ENCODE peak calls at places on chromosomes 12 and 14, in five cellular contexts. H is AG04450, U is tibial artery, R is colonic mucosa, K is body of pancreas. P is an unnamed sample.

GRCh38 chr12:15584366-15585041 is 204.7 kb downstream of the EPS8 start:
- DNase-seq in H (no peak), U (no peak), R (peak; percentile 53), K (peak; percentile 45), P (no peak)

GRCh38 chr12:124979568-124979967 is 9.4 kb downstream of the DHX37 start:
- DNase-seq in H (no peak), U (no peak), R (no peak), K (no peak), P (no peak)

GRCh38 chr14:53670701-53671100 is 285.9 kb downstream of the BMP4 start:
- DNase-seq in H (peak; percentile 21), U (no peak), R (no peak), K (peak; percentile 6), P (no peak)

GRCh38 chr12:26172478-26172877 is 22.9 kb upstream of the SSPN start:
- DNase-seq in H (no peak), U (no peak), R (no peak), K (no peak), P (no peak)

GRCh38 chr12:1797011-1797901 is 23.1 kb upstream of the LRTM2 start:
- DNase-seq in H (no peak), U (peak; percentile 74), R (peak; percentile 73), K (peak; percentile 47), P (no peak)

GRCh38 chr12:132309162-132310086 is 20.0 kb downstream of the GALNT9 start:
- DNase-seq in H (no peak), U (no peak), R (no peak), K (no peak), P (no peak)

GRCh38 chr14:74501135-74501614 is 7.6 kb downstream of the ISCA2 start:
- DNase-seq in H (peak; percentile 51), U (peak; percentile 83), R (peak; percentile 32), K (peak; percentile 79), P (peak; percentile 58)

GRCh38 chr12:65765436-65765813 is 58.9 kb upstream of the HMGA2 start:
- DNase-seq in H (no peak), U (no peak), R (no peak), K (no peak), P (no peak)

GRCh38 chr14:33880330-33880729 is 70.5 kb downstream of the EGLN3 start:
- DNase-seq in H (no peak), U (no peak), R (no peak), K (no peak), P (no peak)

GRCh38 chr14:94066089-94066676 is 14.8 kb downstream of the DDX24 start:
- DNase-seq in H (no peak), U (no peak), R (peak; percentile 84), K (peak; percentile 70), P (no peak)

GRCh38 chr12:18898469-18898868 is 160.6 kb downstream of the CAPZA3 start:
- DNase-seq in H (no peak), U (no peak), R (no peak), K (no peak), P (no peak)

GRCh38 chr12:6788972-6789905 is at the start of gene CD4:
- DNase-seq in H (no peak), U (peak; percentile 78), R (peak; percentile 56), K (peak; percentile 75), P (no peak)

GRCh38 chr14:35299708-35300107 is 7.5 kb downstream of the PSMA6 start:
- DNase-seq in H (no peak), U (no peak), R (no peak), K (no peak), P (no peak)

GRCh38 chr14:76672123-76672522 is 89.1 kb upstream of the VASH1 start:
- DNase-seq in H (no peak), U (no peak), R (no peak), K (no peak), P (no peak)

GRCh38 chr14:59630281-59630963 is 53.8 kb upstream of the CCDC175 start:
- DNase-seq in H (no peak), U (peak; percentile 79), R (no peak), K (peak; percentile 4), P (no peak)

GRCh38 chr14:31283153-31283552 is 75.6 kb upstream of the HECTD1 start:
- DNase-seq in H (no peak), U (no peak), R (no peak), K (no peak), P (no peak)

GRCh38 chr14:23528555-23528954 is 23.0 kb downstream of the ZFHX2 start:
- DNase-seq in H (no peak), U (no peak), R (no peak), K (no peak), P (no peak)

GRCh38 chr12:4379410-4379809 is at the start of gene FGF23:
- DNase-seq in H (no peak), U (no peak), R (no peak), K (no peak), P (peak; percentile 60)

GRCh38 chr14:88983755-88984154 is 159.3 kb downstream of the TTC8 start:
- DNase-seq in H (peak; percentile 87), U (no peak), R (no peak), K (no peak), P (no peak)

GRCh38 chr12:61272441-61272840 is 987.8 kb upstream of the USP15 start:
- DNase-seq in H (no peak), U (no peak), R (no peak), K (no peak), P (no peak)

GRCh38 chr12:2678416-2678815 is 116.4 kb upstream of the FKBP4 start:
- DNase-seq in H (no peak), U (no peak), R (no peak), K (no peak), P (no peak)

GRCh38 chr14:65604946-65605345 is 192.4 kb downstream of the FUT8 start:
- DNase-seq in H (no peak), U (no peak), R (no peak), K (no peak), P (no peak)

GRCh38 chr12:44972746-44973421 is 78.0 kb downstream of the DBX2 start:
- DNase-seq in H (no peak), U (no peak), R (no peak), K (no peak), P (peak; percentile 45)

GRCh38 chr14:69886843-69887242 is 7.6 kb downstream of the SMOC1 start:
- DNase-seq in H (no peak), U (no peak), R (no peak), K (no peak), P (no peak)

GRCh38 chr12:9730591-9730990 is 2.3 kb downstream of the CLECL1 start:
- DNase-seq in H (no peak), U (no peak), R (no peak), K (no peak), P (no peak)

GRCh38 chr14:70576891-70577290 is 23.6 kb downstream of the MED6 start:
- DNase-seq in H (no peak), U (no peak), R (no peak), K (no peak), P (no peak)

GRCh38 chr12:21918456-21918855 is 22.8 kb downstream of the ABCC9 start:
- DNase-seq in H (no peak), U (no peak), R (no peak), K (no peak), P (no peak)

GRCh38 chr12:116666305-116666673 is 71.6 kb downstream of the SPRING1 start:
- DNase-seq in H (no peak), U (no peak), R (no peak), K (no peak), P (no peak)

GRCh38 chr12:1593232-1594044 is 943 bp downstream of the FBXL14 start:
- DNase-seq in H (no peak), U (peak; percentile 76), R (peak; percentile 68), K (peak; percentile 70), P (no peak)

GRCh38 chr14:93752980-93753561 is 35.2 kb downstream of the PRIMA1 start:
- DNase-seq in H (no peak), U (peak; percentile 81), R (no peak), K (no peak), P (no peak)

GRCh38 chr12:2013527-2014223 is 9.4 kb upstream of the DCP1B start:
- DNase-seq in H (no peak), U (no peak), R (no peak), K (peak; percentile 51), P (no peak)

GRCh38 chr14:61570188-61570960 is 124.9 kb upstream of the HIF1A start:
- DNase-seq in H (no peak), U (peak; percentile 62), R (no peak), K (no peak), P (no peak)
- H3K27ac ChIP-seq in H (peak overlapping the region; percentile 39), U (peak overlapping the region; percentile 66), R (peak overlapping the region; percentile 39), K (no peak overlapping the region), P (no peak overlapping the region)

DNA sequence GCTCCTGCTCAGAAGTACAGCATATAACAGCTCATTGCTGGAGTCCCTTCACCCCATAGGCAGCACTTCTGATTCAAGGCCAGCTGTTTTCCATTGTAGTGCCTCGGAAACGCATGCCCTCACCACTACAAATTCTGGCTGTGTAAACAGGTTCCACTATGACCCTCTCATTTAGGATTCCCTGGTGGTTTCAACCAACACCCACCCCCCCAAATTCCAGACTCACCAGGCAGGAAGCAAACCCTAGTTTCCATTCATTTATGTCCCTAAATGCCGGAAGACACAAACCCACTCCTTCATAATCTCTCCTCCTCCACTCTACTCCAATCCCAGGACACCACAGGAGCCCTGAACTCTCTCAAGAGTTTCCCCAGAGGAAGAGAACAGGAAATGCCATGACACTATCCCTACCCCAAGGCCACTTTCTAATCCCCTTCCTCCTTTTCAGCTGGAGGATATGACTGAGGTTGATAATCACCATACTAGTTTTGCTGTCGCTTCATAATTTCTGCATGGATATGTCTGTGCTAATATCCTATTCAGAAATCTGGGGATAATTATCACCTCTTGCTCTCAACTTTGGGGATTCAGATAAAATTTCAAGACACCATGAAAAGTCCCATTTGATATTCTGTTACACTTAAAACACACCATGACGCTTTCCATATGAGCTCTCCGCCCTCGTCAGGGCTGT is 75.8 kb upstream of the TMPO start:
- DNase-seq in H (no peak), U (no peak), R (no peak), K (peak; percentile 44), P (no peak)
- H3K27ac ChIP-seq in H (peak overlapping the region; percentile 11), U (no peak overlapping the region), R (no peak overlapping the region), K (peak overlapping the region; percentile 44), P (no peak overlapping the region)

DNA sequence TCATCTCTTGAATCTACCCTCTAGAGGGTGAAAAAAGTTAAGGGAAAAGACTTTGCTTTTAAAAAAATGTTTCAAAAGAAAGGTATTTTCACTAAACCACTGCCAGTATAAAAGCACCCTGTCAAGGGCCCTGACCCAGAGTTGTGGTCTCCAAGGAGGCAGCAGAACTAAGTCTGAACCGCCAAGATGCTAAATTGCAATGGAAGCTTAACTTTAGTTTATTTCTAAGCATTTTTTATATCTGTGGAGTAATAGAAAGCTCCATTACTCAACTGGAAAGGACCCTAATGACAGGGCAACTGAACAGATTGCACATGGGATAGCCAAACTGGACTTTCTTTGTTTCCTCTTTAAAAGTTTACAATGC is 379.8 kb downstream of the NAV3 start:
- DNase-seq in H (no peak), U (no peak), R (no peak), K (no peak), P (no peak)
- H3K27ac ChIP-seq in H (no peak overlapping the region), U (no peak overlapping the region), R (no peak overlapping the region), K (no peak overlapping the region), P (no peak overlapping the region)

GRCh38 chr12:69575346-69575745 is 9.9 kb upstream of the CCT2 start:
- DNase-seq in H (no peak), U (no peak), R (no peak), K (no peak), P (no peak)

GRCh38 chr12:69579029-69579428 is 6.2 kb upstream of the CCT2 start:
- DNase-seq in H (no peak), U (no peak), R (no peak), K (no peak), P (no peak)

GRCh38 chr12:69578283-69578682 is 7.0 kb upstream of the CCT2 start:
- DNase-seq in H (no peak), U (no peak), R (no peak), K (no peak), P (no peak)

GRCh38 chr12:69583203-69583602 is 2.1 kb upstream of the CCT2 start:
- DNase-seq in H (no peak), U (no peak), R (no peak), K (no peak), P (no peak)

GRCh38 chr12:69580074-69580473 is 5.2 kb upstream of the CCT2 start:
- DNase-seq in H (no peak), U (no peak), R (no peak), K (no peak), P (no peak)
- H3K27ac ChIP-seq in H (no peak overlapping the region), U (no peak overlapping the region), R (no peak overlapping the region), K (no peak overlapping the region), P (no peak overlapping the region)